ENCODE peak calls at places on chromosomes 5 and 9, in six cellular contexts. One of them, this sample, is unnamed.
A peak's percentile ranks its signal among the peaks of the same experiment; 100 is the strongest.

GRCh38 chr9:136799854-136800657 is 3.9 kb downstream of the CCDC183 start:
- DNase-seq in OCI-M1: peak; percentile 94
- DNase-seq in stromal cell of bone marrow: no peak
- DNase-seq in epithelial cell of esophagus: peak; percentile 91
- DNase-seq in NCI-H460: peak; percentile 72
- DNase-seq in T-helper 17 cell: peak; percentile 60
- DNase-seq in this sample: peak; percentile 85

GRCh38 chr5:51033215-51033614 is 350.0 kb upstream of the ISL1 start:
- DNase-seq in OCI-M1: no peak
- DNase-seq in stromal cell of bone marrow: no peak
- DNase-seq in epithelial cell of esophagus: peak; percentile 12
- DNase-seq in NCI-H460: no peak
- DNase-seq in T-helper 17 cell: no peak
- DNase-seq in this sample: no peak

GRCh38 chr5:75584641-75585040 is 26.6 kb upstream of the ANKDD1B start:
- DNase-seq in OCI-M1: peak; percentile 4
- DNase-seq in stromal cell of bone marrow: no peak
- DNase-seq in epithelial cell of esophagus: peak; percentile 17
- DNase-seq in NCI-H460: no peak
- DNase-seq in T-helper 17 cell: no peak
- DNase-seq in this sample: no peak

GRCh38 chr9:120531683-120532300 is 48.2 kb downstream of the CDK5RAP2 start:
- DNase-seq in OCI-M1: peak; percentile 40
- DNase-seq in stromal cell of bone marrow: no peak
- DNase-seq in epithelial cell of esophagus: peak; percentile 70
- DNase-seq in NCI-H460: peak; percentile 42
- DNase-seq in T-helper 17 cell: no peak
- DNase-seq in this sample: no peak

GRCh38 chr5:10975915-10976314 is 214.9 kb upstream of the DAP start:
- DNase-seq in OCI-M1: no peak
- DNase-seq in stromal cell of bone marrow: no peak
- DNase-seq in epithelial cell of esophagus: no peak
- DNase-seq in NCI-H460: no peak
- DNase-seq in T-helper 17 cell: no peak
- DNase-seq in this sample: no peak

GRCh38 chr5:138369706-138370105 is 17.2 kb downstream of the KDM3B start:
- DNase-seq in OCI-M1: peak; percentile 22
- DNase-seq in stromal cell of bone marrow: no peak
- DNase-seq in epithelial cell of esophagus: peak; percentile 14
- DNase-seq in NCI-H460: no peak
- DNase-seq in T-helper 17 cell: no peak
- DNase-seq in this sample: no peak

GRCh38 chr9:85420750-85421149 is 321.0 kb downstream of the AGTPBP1 start:
- DNase-seq in OCI-M1: peak; percentile 12
- DNase-seq in stromal cell of bone marrow: peak; percentile 31
- DNase-seq in epithelial cell of esophagus: no peak
- DNase-seq in NCI-H460: no peak
- DNase-seq in T-helper 17 cell: no peak
- DNase-seq in this sample: no peak

GRCh38 chr5:158100373-158100902 is 241.5 kb upstream of the CLINT1 start:
- DNase-seq in OCI-M1: peak; percentile 29
- DNase-seq in stromal cell of bone marrow: no peak
- DNase-seq in epithelial cell of esophagus: peak; percentile 14
- DNase-seq in NCI-H460: no peak
- DNase-seq in T-helper 17 cell: no peak
- DNase-seq in this sample: no peak

GRCh38 chr5:23507278-23507685 is at the start of gene PRDM9:
- DNase-seq in OCI-M1: peak; percentile 98
- DNase-seq in stromal cell of bone marrow: peak; percentile 0
- DNase-seq in epithelial cell of esophagus: peak; percentile 85
- DNase-seq in NCI-H460: no peak
- DNase-seq in T-helper 17 cell: no peak
- DNase-seq in this sample: peak; percentile 62

GRCh38 chr5:145811834-145812625 is 23.1 kb downstream of the PRELID2 start:
- DNase-seq in OCI-M1: peak; percentile 68
- DNase-seq in stromal cell of bone marrow: peak; percentile 70
- DNase-seq in epithelial cell of esophagus: peak; percentile 64
- DNase-seq in NCI-H460: peak; percentile 51
- DNase-seq in T-helper 17 cell: no peak
- DNase-seq in this sample: no peak